ENCODE peak calls at places on chromosomes 6 and 20, in nine cellular contexts. G, K, H, O, N, B, S, J and V are unnamed samples.

GRCh38 chr6:161095916-161096315 is 104.3 kb downstream of the MAP3K4 start:
- DNase-seq in G (no peak), O (no peak), S (no peak), K (no peak), N (no peak), J (no peak), H (no peak), B (no peak), V (no peak)

GRCh38 chr6:148649454-148649963 is 97.3 kb upstream of the UST start:
- DNase-seq in O (no peak), K (no peak), N (no peak), B (no peak), S (no peak), G (no peak), J (no peak), H (no peak), V (no peak)

GRCh38 chr6:27986928-27987725 is 30.1 kb downstream of the OR2B6 start:
- DNase-seq in O (no peak), N (no peak), G (no peak), J (no peak), B (no peak), K (peak), H (no peak), S (no peak), V (no peak)

GRCh38 chr20:51666126-51666525 is 102.1 kb downstream of the ATP9A start:
- DNase-seq in H (no peak), G (no peak), B (no peak), S (no peak), N (no peak), J (peak), K (no peak), O (no peak), V (no peak)

GRCh38 chr20:36472656-36473071 is 68.7 kb upstream of the MYL9 start:
- DNase-seq in J (peak), N (peak), H (no peak), G (no peak), B (no peak), K (no peak), S (no peak), O (peak), V (no peak)

GRCh38 chr6:163745566-163746400 is 331.3 kb downstream of the QKI start:
- DNase-seq in N (no peak), S (no peak), O (no peak), G (no peak), H (no peak), B (no peak), K (peak), J (peak), V (no peak)

GRCh38 chr6:39707962-39708683 is 17.1 kb downstream of the KIF6 start:
- DNase-seq in S (no peak), B (no peak), K (peak), H (no peak), N (no peak), O (no peak), G (no peak), J (no peak), V (no peak)

GRCh38 chr20:49986049-49986448 is 3.3 kb downstream of the SNAI1 start:
- DNase-seq in B (no peak), J (no peak), G (no peak), K (no peak), N (no peak), O (no peak), S (no peak), H (no peak), V (no peak)

GRCh38 chr6:72977114-72977513 is 248.2 kb downstream of the KHDC1L start:
- DNase-seq in K (no peak), S (no peak), G (no peak), O (no peak), J (no peak), B (no peak), N (no peak), H (no peak), V (no peak)

GRCh38 chr20:41334452-41335421 is 5.9 kb upstream of the LPIN3 start:
- DNase-seq in B (no peak), G (no peak), K (peak), O (peak), J (no peak), H (no peak), S (no peak), N (no peak), V (no peak)

GRCh38 chr6:43780293-43780692 is 10.3 kb downstream of the VEGFA start:
- DNase-seq in G (no peak), S (no peak), K (no peak), O (no peak), N (no peak), B (no peak), H (no peak), J (no peak), V (no peak)

GRCh38 chr6:42315991-42316378 is 98.3 kb upstream of the MRPS10 start:
- DNase-seq in S (peak), K (peak), O (no peak), H (no peak), B (no peak), J (peak), N (no peak), G (no peak), V (no peak)

GRCh38 chr20:6959900-6960312 is 192.4 kb downstream of the BMP2 start:
- DNase-seq in J (peak), N (no peak), B (no peak), S (no peak), H (no peak), G (no peak), K (no peak), O (no peak), V (no peak)

GRCh38 chr6:3253597-3253961 is 5.2 kb upstream of the PSMG4 start:
- DNase-seq in B (no peak), H (no peak), G (no peak), S (no peak), N (no peak), O (no peak), J (no peak), K (no peak), V (no peak)

GRCh38 chr6:110646419-110646698 is 168.9 kb downstream of the CDK19 start:
- DNase-seq in K (no peak), J (no peak), O (no peak), N (no peak), B (no peak), S (no peak), H (no peak), G (no peak), V (no peak)

GRCh38 chr6:29924731-29925130 is 17.6 kb upstream of the HLA-A start:
- DNase-seq in O (no peak), J (no peak), G (no peak), N (no peak), K (no peak), B (no peak), H (no peak), S (no peak), V (no peak)

GRCh38 chr6:151044465-151045441 is 179.3 kb downstream of the MTHFD1L start:
- DNase-seq in K (peak), O (peak), H (no peak), G (no peak), N (no peak), S (no peak), J (no peak), B (no peak), V (peak)

GRCh38 chr6:45613678-45614077 is 235.9 kb upstream of the SUPT3H start:
- DNase-seq in K (peak), B (peak), S (no peak), J (no peak), H (no peak), N (no peak), O (peak), G (no peak), V (no peak)

GRCh38 chr6:29553268-29554057 is 6.1 kb downstream of the UBD start:
- DNase-seq in J (no peak), H (peak), B (no peak), N (peak), G (peak), O (peak), K (peak), S (no peak), V (no peak)

GRCh38 chr6:17280552-17281090 is 540 bp upstream of the RBM24 start:
- DNase-seq in H (peak), K (peak), N (peak), S (no peak), G (no peak), J (no peak), B (peak), O (no peak), V (peak)

GRCh38 chr6:31652925-31653724 is 664 bp upstream of the BAG6 start:
- DNase-seq in J (no peak), N (peak), K (no peak), S (peak), H (no peak), B (peak), O (peak), G (peak), V (peak)